ENCODE peak calls at places on chromosomes 4 and X, in seven cellular contexts. One of them, this sample, is unnamed. For H3K4me1 and H3K36me3, the result is how much of the 10 kb centered on the place peaks cover.

GRCh38 chr4:173211222-173211621 is 42.6 kb downstream of the GALNT7 start:
- DNase-seq in lung: no peak
- DNase-seq in fibroblast of lung: no peak
- DNase-seq in upper lobe of right lung: no peak
- DNase-seq in lower lobe of right lung: no peak
- DNase-seq in sigmoid colon: no peak
- DNase-seq in uterus: no peak
- DNase-seq in this sample: no peak

GRCh38 chrX:111585337-111585736 is 73.9 kb downstream of the SERTM2 start:
- DNase-seq in lung: no peak
- DNase-seq in fibroblast of lung: no peak
- DNase-seq in upper lobe of right lung: no peak
- DNase-seq in lower lobe of right lung: no peak
- DNase-seq in sigmoid colon: no peak
- DNase-seq in uterus: no peak
- DNase-seq in this sample: no peak

GRCh38 chrX:75303795-75304194 is 29.9 kb downstream of the UPRT start:
- DNase-seq in lung: no peak
- DNase-seq in fibroblast of lung: peak
- DNase-seq in upper lobe of right lung: no peak
- DNase-seq in lower lobe of right lung: no peak
- DNase-seq in sigmoid colon: no peak
- DNase-seq in uterus: no peak
- DNase-seq in this sample: no peak

GRCh38 chr4:136784326-136784725 is 748.0 kb downstream of the PCDH18 start:
- DNase-seq in lung: no peak
- DNase-seq in fibroblast of lung: peak
- DNase-seq in upper lobe of right lung: no peak
- DNase-seq in lower lobe of right lung: no peak
- DNase-seq in sigmoid colon: no peak
- DNase-seq in uterus: no peak
- DNase-seq in this sample: no peak

GRCh38 chr4:139823746-139824145 is 158.1 kb downstream of the MGST2 start:
- DNase-seq in lung: no peak
- DNase-seq in fibroblast of lung: no peak
- DNase-seq in upper lobe of right lung: no peak
- DNase-seq in lower lobe of right lung: no peak
- DNase-seq in sigmoid colon: no peak
- DNase-seq in uterus: no peak
- DNase-seq in this sample: no peak

GRCh38 chr4:120517966-120518365 is 404.6 kb downstream of the PRDM5 start:
- DNase-seq in lung: no peak
- DNase-seq in fibroblast of lung: peak
- DNase-seq in upper lobe of right lung: no peak
- DNase-seq in lower lobe of right lung: no peak
- DNase-seq in sigmoid colon: peak
- DNase-seq in uterus: peak
- DNase-seq in this sample: no peak

GRCh38 chrX:23959781-23960180 is 52.0 kb downstream of the CXorf58 start:
- DNase-seq in lung: no peak
- DNase-seq in fibroblast of lung: no peak
- DNase-seq in upper lobe of right lung: no peak
- DNase-seq in lower lobe of right lung: no peak
- DNase-seq in sigmoid colon: no peak
- DNase-seq in uterus: no peak
- DNase-seq in this sample: no peak

GRCh38 chrX:53257166-53257565 is 24.2 kb downstream of the IQSEC2 start:
- DNase-seq in lung: no peak
- DNase-seq in fibroblast of lung: no peak
- DNase-seq in upper lobe of right lung: no peak
- DNase-seq in lower lobe of right lung: no peak
- DNase-seq in sigmoid colon: peak
- DNase-seq in uterus: no peak
- DNase-seq in this sample: no peak

GRCh38 chr4:115484479-115484878 is 371.1 kb upstream of the NDST4 start:
- DNase-seq in lung: no peak
- DNase-seq in fibroblast of lung: no peak
- DNase-seq in upper lobe of right lung: no peak
- DNase-seq in lower lobe of right lung: no peak
- DNase-seq in sigmoid colon: no peak
- DNase-seq in uterus: no peak
- DNase-seq in this sample: no peak

GRCh38 chr4:100889401-100889800 is 371.6 kb upstream of the EMCN start:
- DNase-seq in lung: no peak
- DNase-seq in fibroblast of lung: no peak
- DNase-seq in upper lobe of right lung: no peak
- DNase-seq in lower lobe of right lung: no peak
- DNase-seq in sigmoid colon: no peak
- DNase-seq in uterus: no peak
- DNase-seq in this sample: no peak

GRCh38 chrX:97743014-97743413 is 859.3 kb downstream of the RPA4 start:
- DNase-seq in lung: no peak
- DNase-seq in fibroblast of lung: no peak
- DNase-seq in upper lobe of right lung: no peak
- DNase-seq in lower lobe of right lung: no peak
- DNase-seq in sigmoid colon: no peak
- DNase-seq in uterus: no peak
- DNase-seq in this sample: no peak

GRCh38 chr4:79603681-79604080 is 195.7 kb upstream of the GK2 start:
- DNase-seq in lung: no peak
- DNase-seq in fibroblast of lung: no peak
- DNase-seq in upper lobe of right lung: no peak
- DNase-seq in lower lobe of right lung: no peak
- DNase-seq in sigmoid colon: no peak
- DNase-seq in uterus: no peak
- DNase-seq in this sample: no peak

GRCh38 chrX:21932277-21932996 is 8.1 kb upstream of the SMS start:
- DNase-seq in lung: no peak
- DNase-seq in fibroblast of lung: peak
- DNase-seq in upper lobe of right lung: no peak
- DNase-seq in lower lobe of right lung: no peak
- DNase-seq in sigmoid colon: no peak
- DNase-seq in uterus: no peak
- DNase-seq in this sample: peak

GRCh38 chr4:11286533-11286932 is 142.2 kb downstream of the HS3ST1 start:
- DNase-seq in lung: no peak
- DNase-seq in fibroblast of lung: no peak
- DNase-seq in upper lobe of right lung: no peak
- DNase-seq in lower lobe of right lung: no peak
- DNase-seq in sigmoid colon: no peak
- DNase-seq in uterus: no peak
- DNase-seq in this sample: no peak

GRCh38 chr4:179797718-179798117 is 2355.5 kb upstream of the AGA start:
- DNase-seq in lung: no peak
- DNase-seq in fibroblast of lung: no peak
- DNase-seq in upper lobe of right lung: no peak
- DNase-seq in lower lobe of right lung: no peak
- DNase-seq in sigmoid colon: no peak
- DNase-seq in uterus: no peak
- DNase-seq in this sample: no peak

GRCh38 chr4:80058740-80059139 is 14.3 kb downstream of the ANTXR2 start:
- DNase-seq in lung: no peak
- DNase-seq in fibroblast of lung: no peak
- DNase-seq in upper lobe of right lung: no peak
- DNase-seq in lower lobe of right lung: no peak
- DNase-seq in sigmoid colon: no peak
- DNase-seq in uterus: no peak
- DNase-seq in this sample: no peak

GRCh38 chrX:49915352-49916222 is 6.8 kb upstream of the CLCN5 start:
- DNase-seq in lung: peak
- DNase-seq in fibroblast of lung: peak
- DNase-seq in upper lobe of right lung: no peak
- DNase-seq in lower lobe of right lung: no peak
- DNase-seq in sigmoid colon: no peak
- DNase-seq in uterus: peak
- DNase-seq in this sample: no peak

GRCh38 chr4:141702472-141703182 is 66.2 kb downstream of the IL15 start:
- DNase-seq in lung: no peak
- DNase-seq in fibroblast of lung: no peak
- DNase-seq in upper lobe of right lung: no peak
- DNase-seq in lower lobe of right lung: no peak
- DNase-seq in sigmoid colon: no peak
- DNase-seq in uterus: no peak
- DNase-seq in this sample: no peak

GRCh38 chr4:54277691-54278090 is 48.6 kb downstream of the PDGFRA start:
- DNase-seq in lung: no peak
- DNase-seq in fibroblast of lung: peak
- DNase-seq in upper lobe of right lung: no peak
- DNase-seq in lower lobe of right lung: no peak
- DNase-seq in sigmoid colon: no peak
- DNase-seq in uterus: no peak
- DNase-seq in this sample: no peak

GRCh38 chrX:10926404-10926803 is 184.7 kb upstream of the HCCS start:
- DNase-seq in lung: no peak
- DNase-seq in fibroblast of lung: no peak
- DNase-seq in upper lobe of right lung: no peak
- DNase-seq in lower lobe of right lung: no peak
- DNase-seq in sigmoid colon: no peak
- DNase-seq in uterus: no peak
- DNase-seq in this sample: no peak

GRCh38 chr4:4502694-4503311 is 39.0 kb downstream of the STX18 start:
- DNase-seq in lung: no peak
- DNase-seq in fibroblast of lung: peak
- DNase-seq in upper lobe of right lung: no peak
- DNase-seq in lower lobe of right lung: no peak
- DNase-seq in sigmoid colon: no peak
- DNase-seq in uterus: no peak
- DNase-seq in this sample: no peak

GRCh38 chr4:2262944-2263250 is 988 bp upstream of the MXD4 start:
- DNase-seq in lung: no peak
- DNase-seq in fibroblast of lung: no peak
- DNase-seq in upper lobe of right lung: no peak
- DNase-seq in lower lobe of right lung: no peak
- DNase-seq in sigmoid colon: no peak
- DNase-seq in uterus: no peak
- DNase-seq in this sample: peak
- H3K4me3 ChIP-seq in lung: peak
- H3K4me3 ChIP-seq in fibroblast of lung: peak
- H3K4me3 ChIP-seq in upper lobe of right lung: peak
- H3K4me3 ChIP-seq in lower lobe of right lung: peak
- H3K4me3 ChIP-seq in sigmoid colon: peak
- H3K4me3 ChIP-seq in uterus: peak
- H3K4me3 ChIP-seq in this sample: peak

GRCh38 chr4:53013873-53014272 is 151.8 kb downstream of the RASL11B start:
- DNase-seq in lung: no peak
- DNase-seq in fibroblast of lung: no peak
- DNase-seq in upper lobe of right lung: no peak
- DNase-seq in lower lobe of right lung: no peak
- DNase-seq in sigmoid colon: no peak
- DNase-seq in uterus: no peak
- DNase-seq in this sample: no peak

GRCh38 chr4:53014881-53015280 is 152.8 kb downstream of the RASL11B start:
- DNase-seq in lung: no peak
- DNase-seq in fibroblast of lung: peak
- DNase-seq in upper lobe of right lung: no peak
- DNase-seq in lower lobe of right lung: no peak
- DNase-seq in sigmoid colon: no peak
- DNase-seq in uterus: no peak
- DNase-seq in this sample: no peak

GRCh38 chr4:53015681-53016080 is 153.6 kb downstream of the RASL11B start:
- DNase-seq in lung: no peak
- DNase-seq in fibroblast of lung: peak
- DNase-seq in upper lobe of right lung: no peak
- DNase-seq in lower lobe of right lung: no peak
- DNase-seq in sigmoid colon: peak
- DNase-seq in uterus: peak
- DNase-seq in this sample: no peak

GRCh38 chr4:53014368-53014767 is 152.3 kb downstream of the RASL11B start:
- DNase-seq in lung: no peak
- DNase-seq in fibroblast of lung: no peak
- DNase-seq in upper lobe of right lung: no peak
- DNase-seq in lower lobe of right lung: no peak
- DNase-seq in sigmoid colon: no peak
- DNase-seq in uterus: no peak
- DNase-seq in this sample: no peak

DNA sequence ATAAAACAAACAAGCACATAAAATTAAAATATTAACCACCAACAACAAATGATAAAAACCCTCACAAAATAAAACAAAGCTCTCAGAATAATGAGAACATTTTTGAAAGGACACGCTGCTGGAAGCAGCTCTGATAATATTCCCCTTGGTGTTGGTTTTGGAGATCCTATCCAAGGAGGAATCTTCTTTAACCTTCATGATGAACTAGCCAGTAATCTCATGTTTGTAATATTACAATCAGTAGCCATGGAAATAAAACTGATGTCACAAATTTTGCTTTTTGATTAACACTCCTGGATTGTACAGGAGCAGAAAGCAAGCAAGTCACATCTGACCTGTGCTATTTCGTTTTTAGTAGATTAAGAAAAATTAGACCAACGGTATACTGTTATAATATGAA is 154.0 kb downstream of the RASL11B start:
- DNase-seq in lung: no peak
- DNase-seq in fibroblast of lung: no peak
- DNase-seq in upper lobe of right lung: no peak
- DNase-seq in lower lobe of right lung: no peak
- DNase-seq in sigmoid colon: no peak
- DNase-seq in uterus: no peak
- DNase-seq in this sample: no peak
- H3K4me1 ChIP-seq in lung: under half
- H3K4me1 ChIP-seq in fibroblast of lung: under half
- H3K4me1 ChIP-seq in upper lobe of right lung: under half
- H3K4me1 ChIP-seq in lower lobe of right lung: under half
- H3K4me1 ChIP-seq in sigmoid colon: under half
- H3K4me1 ChIP-seq in uterus: under half
- H3K4me1 ChIP-seq in this sample: under half

GRCh38 chr4:992297-993110 is 700 bp downstream of the SLC26A1 start:
- DNase-seq in lung: peak
- DNase-seq in fibroblast of lung: no peak
- DNase-seq in upper lobe of right lung: peak
- DNase-seq in lower lobe of right lung: peak
- DNase-seq in sigmoid colon: no peak
- DNase-seq in uterus: no peak
- DNase-seq in this sample: no peak

GRCh38 chr4:989722-990471 is 3.1 kb downstream of the IDUA start:
- DNase-seq in lung: no peak
- DNase-seq in fibroblast of lung: no peak
- DNase-seq in upper lobe of right lung: no peak
- DNase-seq in lower lobe of right lung: no peak
- DNase-seq in sigmoid colon: no peak
- DNase-seq in uterus: no peak
- DNase-seq in this sample: no peak

GRCh38 chr4:988726-989721 is 2.2 kb downstream of the IDUA start:
- DNase-seq in lung: no peak
- DNase-seq in fibroblast of lung: no peak
- DNase-seq in upper lobe of right lung: no peak
- DNase-seq in lower lobe of right lung: no peak
- DNase-seq in sigmoid colon: no peak
- DNase-seq in uterus: no peak
- DNase-seq in this sample: no peak

GRCh38 chr4:991451-992296 is 1.5 kb downstream of the SLC26A1 start:
- DNase-seq in lung: no peak
- DNase-seq in fibroblast of lung: no peak
- DNase-seq in upper lobe of right lung: no peak
- DNase-seq in lower lobe of right lung: no peak
- DNase-seq in sigmoid colon: no peak
- DNase-seq in uterus: no peak
- DNase-seq in this sample: no peak

GRCh38 chr4:990746-991367 is 2.3 kb downstream of the SLC26A1 start:
- DNase-seq in lung: no peak
- DNase-seq in fibroblast of lung: no peak
- DNase-seq in upper lobe of right lung: no peak
- DNase-seq in lower lobe of right lung: no peak
- DNase-seq in sigmoid colon: no peak
- DNase-seq in uterus: no peak
- DNase-seq in this sample: no peak
- H3K36me3 ChIP-seq in lung: under half
- H3K36me3 ChIP-seq in fibroblast of lung: under half
- H3K36me3 ChIP-seq in upper lobe of right lung: under half
- H3K36me3 ChIP-seq in lower lobe of right lung: under half
- H3K36me3 ChIP-seq in sigmoid colon: under half
- H3K36me3 ChIP-seq in uterus: under half
- H3K36me3 ChIP-seq in this sample: under half

GRCh38 chrX:36957425-36958328 is 50.5 kb upstream of the FAM47C start:
- DNase-seq in lung: peak
- DNase-seq in fibroblast of lung: peak
- DNase-seq in upper lobe of right lung: peak
- DNase-seq in lower lobe of right lung: peak
- DNase-seq in sigmoid colon: no peak
- DNase-seq in uterus: no peak
- DNase-seq in this sample: no peak
- H3K4me3 ChIP-seq in lung: peak
- H3K4me3 ChIP-seq in fibroblast of lung: peak
- H3K4me3 ChIP-seq in upper lobe of right lung: peak
- H3K4me3 ChIP-seq in lower lobe of right lung: peak
- H3K4me3 ChIP-seq in sigmoid colon: peak
- H3K4me3 ChIP-seq in uterus: no peak
- H3K4me3 ChIP-seq in this sample: peak

This sample was measured in RWPE2.